ENCODE peak calls at places on chromosomes 16 and 17, in eight cellular contexts. One of them, this sample, is unnamed.

GRCh38 chr17:77356690-77357201 is 216.0 kb downstream of the SEC14L1 start:
- DNase-seq in uterus: peak; percentile 22
- DNase-seq in heart left ventricle: no peak
- DNase-seq in prostate gland: no peak
- DNase-seq in IMR-90: no peak
- DNase-seq in ovary: peak; percentile 39
- DNase-seq in colonic mucosa: peak; percentile 17
- DNase-seq in H1: no peak
- DNase-seq in this sample: no peak

GRCh38 chr17:59680314-59680713 is 26.9 kb downstream of the PTRH2 start:
- DNase-seq in uterus: no peak
- DNase-seq in heart left ventricle: no peak
- DNase-seq in prostate gland: no peak
- DNase-seq in IMR-90: peak; percentile 65
- DNase-seq in ovary: no peak
- DNase-seq in colonic mucosa: no peak
- DNase-seq in H1: no peak
- DNase-seq in this sample: no peak

GRCh38 chr17:42311240-42312034 is 23.1 kb downstream of the STAT5A start:
- DNase-seq in uterus: peak; percentile 93
- DNase-seq in heart left ventricle: peak; percentile 93
- DNase-seq in prostate gland: peak; percentile 65
- DNase-seq in IMR-90: peak; percentile 94
- DNase-seq in ovary: peak; percentile 95
- DNase-seq in colonic mucosa: peak; percentile 64
- DNase-seq in H1: no peak
- DNase-seq in this sample: peak; percentile 82

GRCh38 chr17:68360198-68360597 is 68.9 kb downstream of the ARSG start:
- DNase-seq in uterus: no peak
- DNase-seq in heart left ventricle: no peak
- DNase-seq in prostate gland: no peak
- DNase-seq in IMR-90: no peak
- DNase-seq in ovary: no peak
- DNase-seq in colonic mucosa: no peak
- DNase-seq in H1: no peak
- DNase-seq in this sample: no peak

GRCh38 chr16:78289368-78289767 is 189.9 kb downstream of the WWOX start:
- DNase-seq in uterus: no peak
- DNase-seq in heart left ventricle: no peak
- DNase-seq in prostate gland: no peak
- DNase-seq in IMR-90: no peak
- DNase-seq in ovary: no peak
- DNase-seq in colonic mucosa: no peak
- DNase-seq in H1: no peak
- DNase-seq in this sample: no peak

GRCh38 chr17:37405955-37406634 is 541 bp downstream of the ACACA start:
- DNase-seq in uterus: no peak
- DNase-seq in heart left ventricle: no peak
- DNase-seq in prostate gland: no peak
- DNase-seq in IMR-90: no peak
- DNase-seq in ovary: no peak
- DNase-seq in colonic mucosa: no peak
- DNase-seq in H1: no peak
- DNase-seq in this sample: no peak

GRCh38 chr17:19948100-19948943 is 29.3 kb downstream of the AKAP10 start:
- DNase-seq in uterus: no peak
- DNase-seq in heart left ventricle: no peak
- DNase-seq in prostate gland: peak; percentile 26
- DNase-seq in IMR-90: no peak
- DNase-seq in ovary: no peak
- DNase-seq in colonic mucosa: no peak
- DNase-seq in H1: no peak
- DNase-seq in this sample: no peak

GRCh38 chr17:12348476-12348875 is 317.2 kb upstream of the MYOCD start:
- DNase-seq in uterus: no peak
- DNase-seq in heart left ventricle: no peak
- DNase-seq in prostate gland: no peak
- DNase-seq in IMR-90: peak; percentile 35
- DNase-seq in ovary: no peak
- DNase-seq in colonic mucosa: no peak
- DNase-seq in H1: no peak
- DNase-seq in this sample: no peak

GRCh38 chr16:22787456-22788189 is 26.3 kb upstream of the HS3ST2 start:
- DNase-seq in uterus: no peak
- DNase-seq in heart left ventricle: no peak
- DNase-seq in prostate gland: peak; percentile 29
- DNase-seq in IMR-90: peak; percentile 2
- DNase-seq in ovary: no peak
- DNase-seq in colonic mucosa: no peak
- DNase-seq in H1: no peak
- DNase-seq in this sample: no peak

GRCh38 chr16:35569413-35569812 is 2110.0 kb downstream of the TP53TG3F start:
- DNase-seq in uterus: no peak
- DNase-seq in heart left ventricle: no peak
- DNase-seq in prostate gland: no peak
- DNase-seq in IMR-90: no peak
- DNase-seq in ovary: no peak
- DNase-seq in colonic mucosa: no peak
- DNase-seq in H1: no peak
- DNase-seq in this sample: no peak

GRCh38 chr17:66459811-66460270 is 157.4 kb downstream of the PRKCA start:
- DNase-seq in uterus: peak; percentile 71
- DNase-seq in heart left ventricle: peak; percentile 69
- DNase-seq in prostate gland: no peak
- DNase-seq in IMR-90: peak; percentile 99
- DNase-seq in ovary: peak; percentile 82
- DNase-seq in colonic mucosa: no peak
- DNase-seq in H1: no peak
- DNase-seq in this sample: no peak

GRCh38 chr17:76384987-76385891 is 830 bp downstream of the SPHK1 start:
- DNase-seq in uterus: peak; percentile 44
- DNase-seq in heart left ventricle: peak; percentile 79
- DNase-seq in prostate gland: no peak
- DNase-seq in IMR-90: peak; percentile 73
- DNase-seq in ovary: peak; percentile 70
- DNase-seq in colonic mucosa: peak; percentile 52
- DNase-seq in H1: no peak
- DNase-seq in this sample: peak; percentile 61

GRCh38 chr16:14600164-14600563 is 29.9 kb downstream of the PARN start:
- DNase-seq in uterus: no peak
- DNase-seq in heart left ventricle: no peak
- DNase-seq in prostate gland: no peak
- DNase-seq in IMR-90: peak; percentile 41
- DNase-seq in ovary: no peak
- DNase-seq in colonic mucosa: no peak
- DNase-seq in H1: no peak
- DNase-seq in this sample: no peak
- TF ChIP-seq CTCF in uterus: no peak
- TF ChIP-seq CTCF in heart left ventricle: peak; percentile 28
- TF ChIP-seq CTCF in prostate gland: peak; percentile 58
- TF ChIP-seq CTCF in IMR-90: peak; percentile 44
- TF ChIP-seq CTCF in ovary: no peak
- TF ChIP-seq CTCF in colonic mucosa: peak; percentile 38
- TF ChIP-seq CTCF in H1: peak; percentile 35
- TF ChIP-seq CTCF in this sample: no peak

GRCh38 chr17:28888832-28889231 is 8.7 kb downstream of the FLOT2 start:
- DNase-seq in uterus: no peak
- DNase-seq in heart left ventricle: no peak
- DNase-seq in prostate gland: no peak
- DNase-seq in IMR-90: no peak
- DNase-seq in ovary: no peak
- DNase-seq in colonic mucosa: no peak
- DNase-seq in H1: no peak
- DNase-seq in this sample: no peak

GRCh38 chr17:28887871-28888471 is 9.6 kb downstream of the FLOT2 start:
- DNase-seq in uterus: no peak
- DNase-seq in heart left ventricle: no peak
- DNase-seq in prostate gland: no peak
- DNase-seq in IMR-90: no peak
- DNase-seq in ovary: no peak
- DNase-seq in colonic mucosa: no peak
- DNase-seq in H1: no peak
- DNase-seq in this sample: no peak

GRCh38 chr17:28883967-28884702 is 13.4 kb downstream of the FLOT2 start:
- DNase-seq in uterus: no peak
- DNase-seq in heart left ventricle: no peak
- DNase-seq in prostate gland: no peak
- DNase-seq in IMR-90: no peak
- DNase-seq in ovary: no peak
- DNase-seq in colonic mucosa: no peak
- DNase-seq in H1: no peak
- DNase-seq in this sample: no peak

GRCh38 chr17:28885363-28885762 is 12.2 kb downstream of the FLOT2 start:
- DNase-seq in uterus: no peak
- DNase-seq in heart left ventricle: no peak
- DNase-seq in prostate gland: no peak
- DNase-seq in IMR-90: no peak
- DNase-seq in ovary: no peak
- DNase-seq in colonic mucosa: no peak
- DNase-seq in H1: no peak
- DNase-seq in this sample: no peak

DNA sequence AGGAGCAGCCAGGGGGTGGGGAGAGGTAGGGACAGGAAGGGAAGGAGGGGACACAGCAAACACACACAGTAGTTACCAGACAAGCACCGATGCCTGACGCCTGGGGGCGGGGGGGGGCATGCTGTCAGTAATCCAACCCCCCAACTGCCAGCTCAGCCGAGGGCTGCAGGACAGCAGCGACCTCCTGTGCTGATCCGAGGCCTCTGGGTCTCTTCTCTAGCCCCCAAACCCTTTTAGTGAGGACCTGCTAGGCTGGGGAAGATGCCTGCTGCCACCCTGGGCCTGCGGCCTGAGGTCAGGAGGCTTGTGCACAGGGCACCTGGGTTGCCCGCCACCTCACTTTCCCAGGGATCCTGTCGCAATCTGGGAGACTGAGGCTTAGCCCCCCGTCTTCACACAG is 11.6 kb downstream of the FLOT2 start:
- DNase-seq in uterus: no peak
- DNase-seq in heart left ventricle: no peak
- DNase-seq in prostate gland: no peak
- DNase-seq in IMR-90: no peak
- DNase-seq in ovary: no peak
- DNase-seq in colonic mucosa: no peak
- DNase-seq in H1: no peak
- DNase-seq in this sample: no peak
- H3K4me1 ChIP-seq in uterus: no peaks in the 10 kb centered on the region
- H3K4me1 ChIP-seq in heart left ventricle: peaks cover 11% of the 10 kb centered on the region
- H3K4me1 ChIP-seq in prostate gland: no peaks in the 10 kb centered on the region
- H3K4me1 ChIP-seq in IMR-90: no peaks in the 10 kb centered on the region
- H3K4me1 ChIP-seq in ovary: no peaks in the 10 kb centered on the region
- H3K4me1 ChIP-seq in colonic mucosa: no peaks in the 10 kb centered on the region
- H3K4me1 ChIP-seq in H1: no peaks in the 10 kb centered on the region
- H3K4me1 ChIP-seq in this sample: no peaks in the 10 kb centered on the region

GRCh38 chr17:31064707-31065106 is 30.1 kb upstream of the NF1 start:
- DNase-seq in uterus: no peak
- DNase-seq in heart left ventricle: no peak
- DNase-seq in prostate gland: no peak
- DNase-seq in IMR-90: no peak
- DNase-seq in ovary: no peak
- DNase-seq in colonic mucosa: no peak
- DNase-seq in H1: no peak
- DNase-seq in this sample: no peak

GRCh38 chr17:31060814-31061550 is 33.8 kb upstream of the NF1 start:
- DNase-seq in uterus: no peak
- DNase-seq in heart left ventricle: no peak
- DNase-seq in prostate gland: no peak
- DNase-seq in IMR-90: no peak
- DNase-seq in ovary: no peak
- DNase-seq in colonic mucosa: no peak
- DNase-seq in H1: no peak
- DNase-seq in this sample: no peak

GRCh38 chr17:31058958-31059357 is 35.8 kb upstream of the NF1 start:
- DNase-seq in uterus: no peak
- DNase-seq in heart left ventricle: no peak
- DNase-seq in prostate gland: no peak
- DNase-seq in IMR-90: no peak
- DNase-seq in ovary: no peak
- DNase-seq in colonic mucosa: no peak
- DNase-seq in H1: no peak
- DNase-seq in this sample: no peak

DNA sequence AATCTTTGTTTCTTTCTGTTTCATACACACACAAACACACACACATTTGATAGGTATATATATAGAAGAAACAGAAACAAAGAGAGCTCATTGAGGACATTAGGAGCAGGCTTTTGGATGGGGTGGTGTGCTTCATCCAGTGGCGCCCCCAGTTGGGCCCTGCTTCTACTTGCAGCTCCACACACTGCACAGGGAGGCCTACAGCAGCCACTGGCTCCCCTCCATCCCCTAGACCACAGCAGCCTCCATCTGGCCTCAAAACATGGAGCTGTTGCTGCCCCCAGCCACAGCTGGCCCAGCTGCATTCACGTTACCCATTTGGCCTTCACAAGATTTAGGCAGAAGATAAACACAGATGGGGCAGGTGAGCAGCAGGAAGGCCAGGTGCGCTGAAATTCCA is 33.1 kb upstream of the NF1 start:
- DNase-seq in uterus: no peak
- DNase-seq in heart left ventricle: no peak
- DNase-seq in prostate gland: no peak
- DNase-seq in IMR-90: no peak
- DNase-seq in ovary: no peak
- DNase-seq in colonic mucosa: no peak
- DNase-seq in H1: no peak
- DNase-seq in this sample: no peak
- TF ChIP-seq CTCF in uterus: no peak
- TF ChIP-seq CTCF in heart left ventricle: no peak
- TF ChIP-seq CTCF in prostate gland: no peak
- TF ChIP-seq CTCF in IMR-90: no peak
- TF ChIP-seq CTCF in ovary: no peak
- TF ChIP-seq CTCF in colonic mucosa: no peak
- TF ChIP-seq CTCF in H1: peak; percentile 64
- TF ChIP-seq CTCF in this sample: no peak

GRCh38 chr17:31564291-31564690 is 172.8 kb downstream of the RAB11FIP4 start:
- DNase-seq in uterus: no peak
- DNase-seq in heart left ventricle: no peak
- DNase-seq in prostate gland: no peak
- DNase-seq in IMR-90: no peak
- DNase-seq in ovary: no peak
- DNase-seq in colonic mucosa: no peak
- DNase-seq in H1: no peak
- DNase-seq in this sample: no peak

GRCh38 chr17:31566247-31566991 is 174.9 kb downstream of the RAB11FIP4 start:
- DNase-seq in uterus: no peak
- DNase-seq in heart left ventricle: no peak
- DNase-seq in prostate gland: peak; percentile 74
- DNase-seq in IMR-90: no peak
- DNase-seq in ovary: no peak
- DNase-seq in colonic mucosa: no peak
- DNase-seq in H1: no peak
- DNase-seq in this sample: no peak

GRCh38 chr17:31564883-31565297 is 173.4 kb downstream of the RAB11FIP4 start:
- DNase-seq in uterus: peak; percentile 45
- DNase-seq in heart left ventricle: no peak
- DNase-seq in prostate gland: no peak
- DNase-seq in IMR-90: peak; percentile 75
- DNase-seq in ovary: peak; percentile 45
- DNase-seq in colonic mucosa: no peak
- DNase-seq in H1: no peak
- DNase-seq in this sample: no peak

GRCh38 chr17:31566992-31567373 is 175.5 kb downstream of the RAB11FIP4 start:
- DNase-seq in uterus: no peak
- DNase-seq in heart left ventricle: no peak
- DNase-seq in prostate gland: no peak
- DNase-seq in IMR-90: no peak
- DNase-seq in ovary: no peak
- DNase-seq in colonic mucosa: no peak
- DNase-seq in H1: no peak
- DNase-seq in this sample: no peak

GRCh38 chr17:31565652-31566051 is 174.2 kb downstream of the RAB11FIP4 start:
- DNase-seq in uterus: no peak
- DNase-seq in heart left ventricle: no peak
- DNase-seq in prostate gland: no peak
- DNase-seq in IMR-90: no peak
- DNase-seq in ovary: no peak
- DNase-seq in colonic mucosa: no peak
- DNase-seq in H1: no peak
- DNase-seq in this sample: no peak
- H3K4me1 ChIP-seq in uterus: peaks cover 24% of the 10 kb centered on the region
- H3K4me1 ChIP-seq in heart left ventricle: peaks cover 52% of the 10 kb centered on the region
- H3K4me1 ChIP-seq in prostate gland: peaks cover 20% of the 10 kb centered on the region
- H3K4me1 ChIP-seq in IMR-90: peaks cover 39% of the 10 kb centered on the region
- H3K4me1 ChIP-seq in ovary: peaks cover 11% of the 10 kb centered on the region
- H3K4me1 ChIP-seq in colonic mucosa: peaks cover 10% of the 10 kb centered on the region
- H3K4me1 ChIP-seq in H1: peaks cover 6% of the 10 kb centered on the region
- H3K4me1 ChIP-seq in this sample: peaks cover 34% of the 10 kb centered on the region